ENCODE peak calls at places on chromosomes 2 and 18, in eight cellular contexts. D is CD4-positive, alpha-beta T cell; K is tibial artery; V is WTC11; A is HFF-Myc; I is suprapubic skin; M is HepG2; P is ovary. O is an unnamed sample.

GRCh38 chr18:77127769-77128671 is 4.6 kb downstream of the MBP start:
- DNase-seq in V (no peak), A (peak), K (peak), P (peak), M (no peak), I (peak), D (no peak), O (no peak)

GRCh38 chr2:234881413-234882241 is 70.2 kb upstream of the SH3BP4 start:
- DNase-seq in D (no peak), M (peak), V (peak), K (peak), I (peak), P (peak), A (peak), O (peak)

GRCh38 chr2:19120941-19121750 is 237.3 kb downstream of the OSR1 start:
- DNase-seq in P (no peak), M (peak), V (no peak), K (no peak), A (peak), I (peak), D (no peak), O (no peak)

GRCh38 chr2:219331560-219332213 is 857 bp downstream of the RESP18 start:
- DNase-seq in K (no peak), A (no peak), V (peak), M (no peak), D (peak), I (no peak), P (no peak), O (no peak)

GRCh38 chr2:222322241-222322640 is 23.4 kb upstream of the PAX3 start:
- DNase-seq in D (no peak), I (no peak), M (no peak), A (no peak), K (no peak), P (no peak), V (no peak), O (no peak)

GRCh38 chr2:140593159-140593558 is 1537.7 kb downstream of the LRP1B start:
- DNase-seq in K (no peak), V (no peak), M (no peak), P (no peak), D (no peak), I (no peak), A (no peak), O (no peak)

GRCh38 chr18:73564073-73564472 is 583.6 kb downstream of the FBXO15 start:
- DNase-seq in A (peak), I (no peak), K (no peak), M (no peak), P (no peak), D (no peak), V (no peak), O (no peak)

GRCh38 chr18:31101148-31102019 is 837 bp downstream of the DSC2 start:
- DNase-seq in A (no peak), D (no peak), I (peak), K (peak), P (peak), V (peak), M (peak), O (peak)

GRCh38 chr2:40488927-40489677 is 37.2 kb upstream of the SLC8A1 start:
- DNase-seq in M (no peak), V (no peak), K (no peak), I (no peak), P (no peak), A (no peak), D (no peak), O (no peak)

GRCh38 chr2:23459032-23459431 is 74.1 kb downstream of the KLHL29 start:
- DNase-seq in M (no peak), I (no peak), D (no peak), P (no peak), K (no peak), V (no peak), A (no peak), O (no peak)

GRCh38 chr18:62585274-62586147 is 62.7 kb downstream of the ZCCHC2 start:
- DNase-seq in P (no peak), K (no peak), V (no peak), D (no peak), M (no peak), A (no peak), I (no peak), O (no peak)

GRCh38 chr2:63055510-63056308 is 5.1 kb downstream of the OTX1 start:
- DNase-seq in P (no peak), A (no peak), V (peak), D (no peak), M (no peak), K (no peak), I (no peak), O (peak)

DNA sequence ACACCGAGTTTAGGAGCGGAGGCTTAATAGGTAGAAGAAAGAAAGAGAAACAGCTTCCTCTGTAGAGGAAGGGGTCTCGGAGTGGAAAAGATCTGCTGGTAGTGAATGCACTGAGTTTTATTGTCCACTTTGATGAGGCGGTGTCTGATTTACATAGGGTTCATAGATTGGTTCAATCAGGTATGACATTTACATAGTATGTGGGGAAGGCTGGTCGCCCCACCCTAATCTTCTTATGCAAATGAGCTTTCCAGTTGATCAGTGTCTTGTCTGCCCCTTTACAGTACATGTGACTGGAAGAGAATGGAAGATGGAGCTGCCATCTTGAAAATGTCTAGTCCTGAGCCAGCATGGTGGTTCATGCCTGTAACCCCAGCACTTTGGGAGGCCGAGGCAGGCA is 19.9 kb upstream of the CNOT11 start:
- DNase-seq in V (no peak), I (no peak), A (no peak), P (no peak), D (no peak), M (no peak), K (no peak), O (no peak)
- TF ChIP-seq CTCF in V (no peak), I (no peak), A (no peak), P (no peak), D (no peak), M (no peak), K (no peak), O (no peak)

GRCh38 chr2:11051280-11051679 is 104.0 kb upstream of the SLC66A3 start:
- DNase-seq in I (no peak), V (no peak), D (no peak), P (no peak), A (no peak), M (no peak), K (no peak), O (no peak)
- TF ChIP-seq CTCF in I (no peak), V (no peak), D (no peak), P (no peak), A (no peak), M (no peak), K (no peak), O (no peak)

DNA sequence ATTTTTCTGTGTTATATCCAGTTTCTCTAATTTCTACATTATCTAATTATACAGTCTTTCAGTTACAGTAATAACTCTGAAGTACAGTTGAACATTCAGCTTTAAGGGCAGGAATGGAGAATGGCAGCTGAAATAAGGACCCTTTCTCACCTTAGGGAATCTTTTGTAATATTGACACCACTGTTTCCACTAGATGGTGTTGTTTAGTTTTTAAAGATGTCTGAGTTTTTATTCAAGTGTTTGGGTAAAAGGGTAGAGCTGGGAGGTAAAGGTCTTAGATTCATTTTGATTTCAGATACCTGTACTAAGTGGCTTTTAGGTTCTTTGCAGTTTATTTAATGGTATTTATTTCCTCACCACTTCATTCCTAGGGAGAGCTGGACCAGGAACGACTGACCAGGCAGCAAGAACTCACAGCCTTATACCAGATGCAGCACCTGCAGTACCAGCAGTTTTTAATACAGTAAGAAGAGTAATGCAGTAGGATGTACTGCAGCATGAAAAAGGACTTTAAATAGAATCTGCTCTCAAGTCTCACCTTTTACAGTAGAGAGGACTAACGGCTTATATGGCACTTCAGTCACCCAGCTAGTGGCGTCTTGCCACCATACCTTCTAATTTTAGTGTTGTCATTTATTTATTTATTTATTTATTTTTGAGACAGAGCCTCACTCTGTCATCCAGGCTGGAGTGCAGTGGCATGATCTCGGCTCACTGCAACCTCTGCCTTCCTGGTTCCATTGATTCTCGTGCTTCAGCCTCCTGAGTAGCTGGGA is 33.2 kb upstream of the KCNJ13 start:
- DNase-seq in D (no peak), V (no peak), A (no peak), I (no peak), K (no peak), M (no peak), P (no peak), O (no peak)
- TF ChIP-seq CTCF in D (no peak), V (no peak), A (no peak), I (no peak), K (no peak), M (no peak), P (no peak), O (no peak)

GRCh38 chr2:25955869-25956535 is 26.3 kb downstream of the KIF3C start:
- DNase-seq in I (no peak), A (no peak), P (no peak), D (no peak), K (no peak), V (no peak), M (peak), O (no peak)
- TF ChIP-seq CTCF in I (no peak), A (no peak), P (no peak), D (no peak), K (no peak), V (no peak), M (peak), O (no peak)